ENCODE peak calls at places on chromosomes 13 and 19, in five cellular contexts. P is AG09309, O is fibroblast of the aortic adventitia, D is AG09319, E is IMR-90. K is an unnamed sample.

GRCh38 chr19:33399081-33399744 is 25.7 kb downstream of the CEBPG start:
- DNase-seq in O (no peak), E (no peak), P (no peak), D (no peak), K (no peak)

GRCh38 chr13:39107484-39108040 is 69.3 kb downstream of the NHLRC3 start:
- DNase-seq in O (no peak), P (no peak), E (no peak), D (no peak), K (no peak)

GRCh38 chr19:49301165-49301865 is 23.7 kb downstream of the SLC6A16 start:
- DNase-seq in O (peak), D (no peak), E (peak), P (peak), K (no peak)

GRCh38 chr13:32639502-32640105 is 53.4 kb downstream of the PDS5B start:
- DNase-seq in P (peak), D (peak), O (peak), E (peak), K (peak)

GRCh38 chr19:21586341-21587116 is 81.1 kb downstream of the ZNF429 start:
- DNase-seq in P (no peak), O (no peak), D (no peak), E (no peak), K (no peak)

GRCh38 chr13:28049880-28050871 is 50.2 kb downstream of the FLT3 start:
- DNase-seq in P (no peak), O (no peak), D (no peak), E (no peak), K (no peak)

GRCh38 chr13:59112375-59112774 is 1051.4 kb downstream of the DIAPH3 start:
- DNase-seq in D (peak), P (no peak), E (peak), O (peak), K (peak)

GRCh38 chr13:77507931-77508776 is 27.4 kb upstream of the SCEL start:
- DNase-seq in E (peak), D (no peak), P (peak), O (peak), K (no peak)

GRCh38 chr19:5358173-5358800 is 17.7 kb upstream of the PTPRS start:
- DNase-seq in E (peak), D (no peak), P (no peak), O (peak), K (no peak)

GRCh38 chr13:97977376-97977705 is 23.9 kb downstream of the IPO5 start:
- DNase-seq in E (no peak), P (no peak), D (no peak), O (peak), K (no peak)

DNA sequence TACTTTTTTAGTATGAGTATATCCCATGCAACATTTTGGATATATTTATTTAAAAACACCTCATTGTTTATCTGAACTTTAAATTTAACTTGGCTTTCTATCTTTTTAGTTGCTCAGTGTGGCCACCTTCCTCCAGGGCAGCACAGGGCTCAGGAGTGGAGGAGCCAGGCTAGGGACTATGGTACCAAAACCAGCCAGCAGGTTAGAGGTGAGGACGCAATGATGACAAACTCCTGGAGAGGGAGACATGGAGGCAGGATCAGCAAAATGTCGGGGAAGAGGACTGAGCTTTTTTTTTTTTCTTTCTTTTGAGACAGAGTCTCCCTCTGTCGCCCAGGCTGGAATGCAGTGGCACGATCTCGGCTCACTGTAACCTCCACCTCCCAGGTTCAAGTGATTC is 29.6 kb upstream of the CALM3 start:
- DNase-seq in D (no peak), E (no peak), P (no peak), O (peak), K (no peak)
- TF ChIP-seq CTCF in D (peak), E (peak), P (peak), O (peak), K (peak)

DNA sequence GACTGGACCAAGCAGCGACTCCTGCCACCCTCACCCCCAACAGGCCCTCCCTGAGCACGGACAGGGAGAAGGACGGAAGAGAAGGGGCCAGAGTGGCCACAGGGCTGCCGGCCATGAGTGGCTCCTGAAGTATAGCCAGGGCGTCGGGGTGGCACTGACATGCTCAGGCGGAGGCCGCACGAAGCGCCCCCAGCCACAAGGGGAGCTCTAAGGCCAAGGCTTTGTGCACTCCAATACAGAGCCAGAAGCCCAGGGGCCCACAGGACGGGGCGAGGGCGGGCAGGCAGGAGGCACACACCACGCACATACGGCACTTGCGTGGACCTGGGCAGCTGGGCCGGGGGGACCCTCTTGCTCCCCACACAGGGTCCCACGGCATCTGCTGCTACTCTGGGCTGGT is 52.0 kb downstream of the KLF2 start:
- DNase-seq in P (no peak), D (no peak), O (no peak), E (no peak), K (no peak)
- TF ChIP-seq CTCF in P (peak), D (peak), O (peak), E (peak), K (peak)

DNA sequence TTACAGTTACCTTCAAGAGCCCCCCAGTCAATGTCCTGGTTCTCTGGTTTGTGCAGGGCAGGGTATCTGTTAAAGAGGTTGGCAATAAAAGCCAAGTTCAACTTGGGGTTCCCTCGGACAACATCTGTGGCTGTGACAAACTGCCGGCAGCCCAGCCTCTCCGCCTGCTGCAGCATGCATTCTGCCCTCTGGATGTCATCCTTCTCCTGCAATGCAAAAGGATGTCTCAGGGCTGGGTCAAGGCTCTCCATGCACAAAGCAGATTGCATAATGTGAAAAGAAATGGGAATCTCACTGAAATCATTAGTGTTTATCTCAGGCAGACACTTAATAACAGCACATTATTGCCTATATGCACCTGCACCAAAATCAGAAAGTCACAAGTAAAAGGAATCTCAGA is 35.1 kb downstream of the LCP1 start:
- DNase-seq in D (no peak), O (peak), E (no peak), P (no peak), K (no peak)
- TF ChIP-seq CTCF in D (peak), O (peak), E (no peak), P (peak), K (peak)

GRCh38 chr13:79674765-79675515 is 194.0 kb downstream of the NDFIP2 start:
- DNase-seq in O (no peak), P (no peak), D (no peak), E (no peak), K (no peak)

GRCh38 chr13:79673993-79674377 is 193.0 kb downstream of the NDFIP2 start:
- DNase-seq in D (no peak), O (no peak), P (no peak), E (no peak), K (no peak)

GRCh38 chr13:79673310-79673992 is 192.5 kb downstream of the NDFIP2 start:
- DNase-seq in O (no peak), P (no peak), D (no peak), E (no peak), K (no peak)

GRCh38 chr13:79678100-79678499 is 197.1 kb downstream of the NDFIP2 start:
- DNase-seq in P (no peak), D (no peak), O (peak), E (peak), K (no peak)

GRCh38 chr13:79675931-79676658 is 195.1 kb downstream of the NDFIP2 start:
- DNase-seq in P (no peak), O (no peak), D (no peak), E (no peak), K (no peak)
- TF ChIP-seq CTCF in P (no peak), O (no peak), D (no peak), E (no peak), K (no peak)

K was measured in AG04449.